ENCODE peak calls at places on chromosomes 3 and 15, in eight cellular contexts. One of them, this sample, is unnamed.

GRCh38 chr15:83848315-83849050 is 194.6 kb downstream of the ADAMTSL3 start:
- DNase-seq in suprapubic skin: no peak
- DNase-seq in stomach: no peak
- DNase-seq in choroid plexus epithelial cell: peak
- DNase-seq in body of pancreas: no peak
- DNase-seq in pancreas: no peak
- DNase-seq in lower leg skin: no peak
- DNase-seq in heart left ventricle: no peak
- DNase-seq in this sample: no peak

GRCh38 chr3:98778852-98779379 is 15.8 kb downstream of the ST3GAL6 start:
- DNase-seq in suprapubic skin: no peak
- DNase-seq in stomach: no peak
- DNase-seq in choroid plexus epithelial cell: peak
- DNase-seq in body of pancreas: no peak
- DNase-seq in pancreas: peak
- DNase-seq in lower leg skin: peak
- DNase-seq in heart left ventricle: no peak
- DNase-seq in this sample: no peak

GRCh38 chr3:138879541-138880380 is 45.0 kb upstream of the PIK3CB start:
- DNase-seq in suprapubic skin: no peak
- DNase-seq in stomach: no peak
- DNase-seq in choroid plexus epithelial cell: no peak
- DNase-seq in body of pancreas: no peak
- DNase-seq in pancreas: no peak
- DNase-seq in lower leg skin: no peak
- DNase-seq in heart left ventricle: no peak
- DNase-seq in this sample: no peak

GRCh38 chr15:66654718-66655375 is 47.2 kb upstream of the SMAD6 start:
- DNase-seq in suprapubic skin: no peak
- DNase-seq in stomach: peak
- DNase-seq in choroid plexus epithelial cell: no peak
- DNase-seq in body of pancreas: no peak
- DNase-seq in pancreas: no peak
- DNase-seq in lower leg skin: no peak
- DNase-seq in heart left ventricle: no peak
- DNase-seq in this sample: no peak

GRCh38 chr3:123833398-123833785 is 50.7 kb downstream of the MYLK start:
- DNase-seq in suprapubic skin: no peak
- DNase-seq in stomach: no peak
- DNase-seq in choroid plexus epithelial cell: no peak
- DNase-seq in body of pancreas: no peak
- DNase-seq in pancreas: no peak
- DNase-seq in lower leg skin: no peak
- DNase-seq in heart left ventricle: no peak
- DNase-seq in this sample: no peak

GRCh38 chr15:28103402-28103801 is 4.3 kb upstream of the OCA2 start:
- DNase-seq in suprapubic skin: no peak
- DNase-seq in stomach: no peak
- DNase-seq in choroid plexus epithelial cell: no peak
- DNase-seq in body of pancreas: no peak
- DNase-seq in pancreas: no peak
- DNase-seq in lower leg skin: no peak
- DNase-seq in heart left ventricle: no peak
- DNase-seq in this sample: no peak

GRCh38 chr3:170418422-170419300 is at the start of gene CLDN11:
- DNase-seq in suprapubic skin: no peak
- DNase-seq in stomach: no peak
- DNase-seq in choroid plexus epithelial cell: peak
- DNase-seq in body of pancreas: no peak
- DNase-seq in pancreas: no peak
- DNase-seq in lower leg skin: no peak
- DNase-seq in heart left ventricle: peak
- DNase-seq in this sample: no peak

GRCh38 chr15:65189102-65189740 is 4.1 kb upstream of the CLPX start:
- DNase-seq in suprapubic skin: no peak
- DNase-seq in stomach: no peak
- DNase-seq in choroid plexus epithelial cell: peak
- DNase-seq in body of pancreas: no peak
- DNase-seq in pancreas: no peak
- DNase-seq in lower leg skin: no peak
- DNase-seq in heart left ventricle: no peak
- DNase-seq in this sample: peak

GRCh38 chr3:36596411-36596810 is 167.9 kb downstream of the DCLK3 start:
- DNase-seq in suprapubic skin: no peak
- DNase-seq in stomach: no peak
- DNase-seq in choroid plexus epithelial cell: peak
- DNase-seq in body of pancreas: no peak
- DNase-seq in pancreas: no peak
- DNase-seq in lower leg skin: no peak
- DNase-seq in heart left ventricle: no peak
- DNase-seq in this sample: no peak

GRCh38 chr15:80953001-80953952 is 36.3 kb downstream of the MESD start:
- DNase-seq in suprapubic skin: peak
- DNase-seq in stomach: no peak
- DNase-seq in choroid plexus epithelial cell: no peak
- DNase-seq in body of pancreas: no peak
- DNase-seq in pancreas: no peak
- DNase-seq in lower leg skin: no peak
- DNase-seq in heart left ventricle: no peak
- DNase-seq in this sample: no peak

GRCh38 chr3:27888562-27888961 is 166.4 kb upstream of the EOMES start:
- DNase-seq in suprapubic skin: no peak
- DNase-seq in stomach: no peak
- DNase-seq in choroid plexus epithelial cell: peak
- DNase-seq in body of pancreas: no peak
- DNase-seq in pancreas: no peak
- DNase-seq in lower leg skin: no peak
- DNase-seq in heart left ventricle: no peak
- DNase-seq in this sample: no peak

GRCh38 chr3:147360936-147361670 is 45.2 kb downstream of the ZIC4 start:
- DNase-seq in suprapubic skin: no peak
- DNase-seq in stomach: no peak
- DNase-seq in choroid plexus epithelial cell: peak
- DNase-seq in body of pancreas: no peak
- DNase-seq in pancreas: no peak
- DNase-seq in lower leg skin: no peak
- DNase-seq in heart left ventricle: no peak
- DNase-seq in this sample: peak

GRCh38 chr3:142888484-142889262 is at the start of gene PCOLCE2:
- DNase-seq in suprapubic skin: peak
- DNase-seq in stomach: no peak
- DNase-seq in choroid plexus epithelial cell: no peak
- DNase-seq in body of pancreas: peak
- DNase-seq in pancreas: peak
- DNase-seq in lower leg skin: no peak
- DNase-seq in heart left ventricle: peak
- DNase-seq in this sample: peak

GRCh38 chr3:37387462-37387861 is 213.1 kb upstream of the LRRFIP2 start:
- DNase-seq in suprapubic skin: no peak
- DNase-seq in stomach: no peak
- DNase-seq in choroid plexus epithelial cell: no peak
- DNase-seq in body of pancreas: no peak
- DNase-seq in pancreas: no peak
- DNase-seq in lower leg skin: no peak
- DNase-seq in heart left ventricle: no peak
- DNase-seq in this sample: no peak

GRCh38 chr3:43621406-43621973 is 321 bp downstream of the ANO10 start:
- DNase-seq in suprapubic skin: peak
- DNase-seq in stomach: peak
- DNase-seq in choroid plexus epithelial cell: no peak
- DNase-seq in body of pancreas: peak
- DNase-seq in pancreas: peak
- DNase-seq in lower leg skin: no peak
- DNase-seq in heart left ventricle: peak
- DNase-seq in this sample: peak

GRCh38 chr3:166902374-166902773 is 477.7 kb downstream of the ZBBX start:
- DNase-seq in suprapubic skin: no peak
- DNase-seq in stomach: no peak
- DNase-seq in choroid plexus epithelial cell: peak
- DNase-seq in body of pancreas: no peak
- DNase-seq in pancreas: no peak
- DNase-seq in lower leg skin: no peak
- DNase-seq in heart left ventricle: no peak
- DNase-seq in this sample: no peak

DNA sequence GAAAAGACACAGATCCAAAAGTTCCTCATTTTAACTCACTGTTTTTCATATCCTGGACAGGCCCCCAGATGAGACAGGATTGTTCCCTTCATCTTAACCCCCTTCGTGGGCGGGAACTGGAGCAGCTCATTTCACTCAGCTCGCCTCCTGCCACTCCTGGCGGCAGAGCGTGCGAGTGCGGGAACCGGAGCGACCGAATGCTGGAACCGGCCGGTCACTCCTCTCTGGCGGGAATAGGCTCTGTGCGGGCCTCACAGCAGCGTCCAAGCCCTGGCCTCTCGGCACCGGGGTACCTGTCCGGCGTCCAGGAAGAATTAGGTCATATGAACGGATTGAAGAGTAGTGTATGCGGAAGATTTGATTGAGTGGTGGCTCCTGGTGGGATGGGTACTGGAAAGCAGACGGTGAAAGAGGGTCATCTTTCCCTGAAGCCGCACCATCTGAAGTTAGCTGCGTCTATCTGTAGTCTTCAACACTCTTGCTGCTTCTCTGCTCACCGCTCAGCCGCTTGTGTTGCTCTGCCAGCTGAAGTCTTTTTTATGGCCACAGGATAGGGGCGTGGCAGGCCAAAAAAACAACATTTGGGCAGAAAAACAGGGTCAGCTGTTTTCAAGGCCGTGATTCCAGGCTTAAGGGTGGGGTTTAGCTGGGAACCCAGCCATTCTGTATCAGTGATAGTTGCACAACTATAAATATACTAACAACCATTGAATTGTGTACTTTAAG is 42.3 kb upstream of the FXR1 start:
- DNase-seq in suprapubic skin: peak
- DNase-seq in stomach: no peak
- DNase-seq in choroid plexus epithelial cell: peak
- DNase-seq in body of pancreas: peak
- DNase-seq in pancreas: peak
- DNase-seq in lower leg skin: peak
- DNase-seq in heart left ventricle: peak
- DNase-seq in this sample: no peak
- TF ChIP-seq CTCF in suprapubic skin: peak
- TF ChIP-seq CTCF in stomach: no peak
- TF ChIP-seq CTCF in choroid plexus epithelial cell: no peak
- TF ChIP-seq CTCF in body of pancreas: no peak
- TF ChIP-seq CTCF in pancreas: no peak
- TF ChIP-seq CTCF in lower leg skin: no peak
- TF ChIP-seq CTCF in heart left ventricle: no peak
- TF ChIP-seq CTCF in this sample: no peak

GRCh38 chr3:16978921-16979271 is 94.1 kb downstream of the PLCL2 start:
- DNase-seq in suprapubic skin: no peak
- DNase-seq in stomach: no peak
- DNase-seq in choroid plexus epithelial cell: no peak
- DNase-seq in body of pancreas: no peak
- DNase-seq in pancreas: no peak
- DNase-seq in lower leg skin: no peak
- DNase-seq in heart left ventricle: no peak
- DNase-seq in this sample: no peak

GRCh38 chr3:16975083-16975482 is 90.3 kb downstream of the PLCL2 start:
- DNase-seq in suprapubic skin: no peak
- DNase-seq in stomach: no peak
- DNase-seq in choroid plexus epithelial cell: peak
- DNase-seq in body of pancreas: no peak
- DNase-seq in pancreas: no peak
- DNase-seq in lower leg skin: no peak
- DNase-seq in heart left ventricle: no peak
- DNase-seq in this sample: no peak

GRCh38 chr3:16982439-16982838 is 97.7 kb downstream of the PLCL2 start:
- DNase-seq in suprapubic skin: no peak
- DNase-seq in stomach: no peak
- DNase-seq in choroid plexus epithelial cell: no peak
- DNase-seq in body of pancreas: no peak
- DNase-seq in pancreas: no peak
- DNase-seq in lower leg skin: no peak
- DNase-seq in heart left ventricle: no peak
- DNase-seq in this sample: no peak

GRCh38 chr3:16978234-16978920 is 93.6 kb downstream of the PLCL2 start:
- DNase-seq in suprapubic skin: no peak
- DNase-seq in stomach: no peak
- DNase-seq in choroid plexus epithelial cell: peak
- DNase-seq in body of pancreas: no peak
- DNase-seq in pancreas: no peak
- DNase-seq in lower leg skin: no peak
- DNase-seq in heart left ventricle: no peak
- DNase-seq in this sample: no peak
- H3K4me3 ChIP-seq in suprapubic skin: no peak
- H3K4me3 ChIP-seq in stomach: no peak
- H3K4me3 ChIP-seq in choroid plexus epithelial cell: no peak
- H3K4me3 ChIP-seq in body of pancreas: no peak
- H3K4me3 ChIP-seq in pancreas: no peak
- H3K4me3 ChIP-seq in lower leg skin: no peak
- H3K4me3 ChIP-seq in heart left ventricle: no peak
- H3K4me3 ChIP-seq in this sample: no peak

GRCh38 chr15:51193979-51194378 is 99.3 kb upstream of the TNFAIP8L3 start:
- DNase-seq in suprapubic skin: no peak
- DNase-seq in stomach: no peak
- DNase-seq in choroid plexus epithelial cell: no peak
- DNase-seq in body of pancreas: no peak
- DNase-seq in pancreas: no peak
- DNase-seq in lower leg skin: no peak
- DNase-seq in heart left ventricle: no peak
- DNase-seq in this sample: no peak
- TF ChIP-seq CTCF in suprapubic skin: no peak
- TF ChIP-seq CTCF in stomach: no peak
- TF ChIP-seq CTCF in choroid plexus epithelial cell: no peak
- TF ChIP-seq CTCF in body of pancreas: no peak
- TF ChIP-seq CTCF in pancreas: no peak
- TF ChIP-seq CTCF in lower leg skin: no peak
- TF ChIP-seq CTCF in heart left ventricle: no peak
- TF ChIP-seq CTCF in this sample: no peak

GRCh38 chr3:152835311-152836102 is 576 bp downstream of the P2RY1 start:
- DNase-seq in suprapubic skin: peak
- DNase-seq in stomach: peak
- DNase-seq in choroid plexus epithelial cell: peak
- DNase-seq in body of pancreas: peak
- DNase-seq in pancreas: peak
- DNase-seq in lower leg skin: peak
- DNase-seq in heart left ventricle: peak
- DNase-seq in this sample: peak

GRCh38 chr3:152832046-152832445 is 2.9 kb upstream of the P2RY1 start:
- DNase-seq in suprapubic skin: no peak
- DNase-seq in stomach: no peak
- DNase-seq in choroid plexus epithelial cell: no peak
- DNase-seq in body of pancreas: no peak
- DNase-seq in pancreas: no peak
- DNase-seq in lower leg skin: no peak
- DNase-seq in heart left ventricle: no peak
- DNase-seq in this sample: no peak

GRCh38 chr3:152834354-152835310 is at the start of gene P2RY1:
- DNase-seq in suprapubic skin: peak
- DNase-seq in stomach: peak
- DNase-seq in choroid plexus epithelial cell: peak
- DNase-seq in body of pancreas: peak
- DNase-seq in pancreas: peak
- DNase-seq in lower leg skin: peak
- DNase-seq in heart left ventricle: peak
- DNase-seq in this sample: peak

GRCh38 chr3:152833089-152833488 is 1.8 kb upstream of the P2RY1 start:
- DNase-seq in suprapubic skin: no peak
- DNase-seq in stomach: no peak
- DNase-seq in choroid plexus epithelial cell: no peak
- DNase-seq in body of pancreas: no peak
- DNase-seq in pancreas: no peak
- DNase-seq in lower leg skin: no peak
- DNase-seq in heart left ventricle: no peak
- DNase-seq in this sample: no peak

GRCh38 chr3:152836269-152836668 is 1.3 kb downstream of the P2RY1 start:
- DNase-seq in suprapubic skin: no peak
- DNase-seq in stomach: no peak
- DNase-seq in choroid plexus epithelial cell: no peak
- DNase-seq in body of pancreas: no peak
- DNase-seq in pancreas: no peak
- DNase-seq in lower leg skin: no peak
- DNase-seq in heart left ventricle: no peak
- DNase-seq in this sample: no peak
- H3K4me3 ChIP-seq in suprapubic skin: peak
- H3K4me3 ChIP-seq in stomach: peak
- H3K4me3 ChIP-seq in choroid plexus epithelial cell: no peak
- H3K4me3 ChIP-seq in body of pancreas: no peak
- H3K4me3 ChIP-seq in pancreas: peak
- H3K4me3 ChIP-seq in lower leg skin: peak
- H3K4me3 ChIP-seq in heart left ventricle: peak
- H3K4me3 ChIP-seq in this sample: peak